ENCODE peak calls at places on chromosomes 3 and 15, in seven cellular contexts. R is NCI-H2081; B is NB4; H is stimulated activated CD8-positive, alpha-beta memory T cell treated with anti-CD3 and anti-CD28 coated beads, Interleukin-15, amount 100 ng/mL, for 4 hours; O is neural crest cell; L is T-helper 2 cell treated with Interferon-gamma antibody and Interleukin-4, amounts not matched to agents 5 μg/mL and 100 μg/mL, for 36 hours; S is NCI-H1105. C is an unnamed sample.
A peak's percentile ranks its signal among the peaks of the same experiment; 100 is the strongest.

GRCh38 chr3:15979490-15979889 is 181.7 kb upstream of the ANKRD28 start:
- DNase-seq in R (peak; percentile 1), B (peak; percentile 17), H (no peak), O (no peak), L (no peak), S (no peak), C (no peak)

GRCh38 chr3:8856031-8856430 is 86.6 kb upstream of the OXTR start:
- DNase-seq in R (no peak), B (no peak), H (no peak), O (no peak), L (no peak), S (no peak), C (no peak)

GRCh38 chr3:49017646-49017977 is 768 bp downstream of the DALRD3 start:
- DNase-seq in R (peak; percentile 43), B (peak; percentile 57), H (no peak), O (no peak), L (no peak), S (no peak), C (no peak)

GRCh38 chr15:41256103-41256502 is 25.0 kb downstream of the CHP1 start:
- DNase-seq in R (no peak), B (no peak), H (no peak), O (no peak), L (no peak), S (no peak), C (no peak)

GRCh38 chr3:184375747-184376495 is 2.1 kb downstream of the THPO start:
- DNase-seq in R (no peak), B (no peak), H (no peak), O (no peak), L (no peak), S (no peak), C (no peak)

GRCh38 chr3:136209921-136210320 is 13.8 kb upstream of the MSL2 start:
- DNase-seq in R (no peak), B (no peak), H (no peak), O (no peak), L (no peak), S (no peak), C (no peak)

GRCh38 chr3:12180218-12180617 is 21.5 kb upstream of the TIMP4 start:
- DNase-seq in R (no peak), B (no peak), H (no peak), O (no peak), L (no peak), S (no peak), C (no peak)

GRCh38 chr15:58541410-58542087 is 109.8 kb downstream of the LIPC start:
- DNase-seq in R (no peak), B (no peak), H (no peak), O (no peak), L (no peak), S (no peak), C (no peak)

GRCh38 chr3:56904526-56905245 is 102.9 kb upstream of the ARHGEF3 start:
- DNase-seq in R (no peak), B (no peak), H (no peak), O (no peak), L (no peak), S (no peak), C (no peak)

GRCh38 chr3:42670670-42671069 is 14.7 kb upstream of the KLHL40 start:
- DNase-seq in R (no peak), B (no peak), H (no peak), O (no peak), L (no peak), S (no peak), C (no peak)

GRCh38 chr15:39261397-39261796 is 319.5 kb upstream of the THBS1 start:
- DNase-seq in R (no peak), B (no peak), H (no peak), O (no peak), L (no peak), S (no peak), C (no peak)

GRCh38 chr3:188348445-188349244 is 194.7 kb downstream of the LPP start:
- DNase-seq in R (no peak), B (no peak), H (no peak), O (no peak), L (no peak), S (peak; percentile 17), C (no peak)

GRCh38 chr3:111924283-111924682 is 54.5 kb upstream of the ABHD10 start:
- DNase-seq in R (peak; percentile 77), B (no peak), H (no peak), O (no peak), L (no peak), S (peak; percentile 34), C (peak; percentile 89)

GRCh38 chr3:17939157-17939556 is 196.7 kb upstream of the TBC1D5 start:
- DNase-seq in R (no peak), B (no peak), H (no peak), O (no peak), L (no peak), S (no peak), C (no peak)

GRCh38 chr3:146524961-146525360 is 19.4 kb downstream of the PLSCR1 start:
- DNase-seq in R (no peak), B (no peak), H (no peak), O (no peak), L (no peak), S (no peak), C (no peak)

GRCh38 chr3:67458406-67458805 is 196.0 kb downstream of the SUCLG2 start:
- DNase-seq in R (no peak), B (no peak), H (no peak), O (no peak), L (no peak), S (no peak), C (no peak)

GRCh38 chr3:152298393-152299242 is 29.9 kb downstream of the MBNL1 start:
- DNase-seq in R (peak; percentile 93), B (peak; percentile 92), H (no peak), O (peak; percentile 16), L (peak; percentile 74), S (peak; percentile 92), C (peak; percentile 79)

GRCh38 chr3:124579641-124580040 is 150.6 kb upstream of the UMPS start:
- DNase-seq in R (no peak), B (no peak), H (no peak), O (no peak), L (no peak), S (no peak), C (no peak)

GRCh38 chr3:52683611-52684010 is 2.1 kb downstream of the PBRM1 start:
- DNase-seq in R (no peak), B (no peak), H (no peak), O (no peak), L (no peak), S (no peak), C (no peak)

GRCh38 chr15:57866149-57866736 is 159.7 kb downstream of the POLR2M start:
- DNase-seq in R (peak; percentile 68), B (peak; percentile 50), H (no peak), O (peak; percentile 49), L (peak; percentile 35), S (peak; percentile 72), C (no peak)

GRCh38 chr15:41950127-41950483 is 22.3 kb downstream of the EHD4 start:
- DNase-seq in R (no peak), B (no peak), H (no peak), O (no peak), L (no peak), S (no peak), C (no peak)

GRCh38 chr3:186529204-186529999 is 14.8 kb downstream of the CRYGS start:
- DNase-seq in R (no peak), B (peak; percentile 31), H (no peak), O (no peak), L (no peak), S (no peak), C (no peak)

GRCh38 chr3:171797873-171798272 is 12.4 kb downstream of the PLD1 start:
- DNase-seq in R (no peak), B (no peak), H (no peak), O (no peak), L (no peak), S (no peak), C (no peak)

GRCh38 chr3:127844326-127844942 is 22.1 kb upstream of the MGLL start:
- DNase-seq in R (no peak), B (no peak), H (no peak), O (no peak), L (no peak), S (no peak), C (no peak)

GRCh38 chr3:20125289-20125688 is 60.7 kb downstream of the SGO1 start:
- DNase-seq in R (no peak), B (no peak), H (no peak), O (no peak), L (no peak), S (no peak), C (no peak)

GRCh38 chr3:189849262-189849661 is 218.1 kb downstream of the TP63 start:
- DNase-seq in R (no peak), B (no peak), H (no peak), O (no peak), L (no peak), S (no peak), C (no peak)

GRCh38 chr15:73357999-73358665 is 10.6 kb downstream of the HCN4 start:
- DNase-seq in R (peak; percentile 97), B (no peak), H (no peak), O (no peak), L (no peak), S (peak; percentile 70), C (no peak)

GRCh38 chr3:124558898-124559649 is 171.2 kb upstream of the UMPS start:
- DNase-seq in R (peak; percentile 59), B (no peak), H (no peak), O (no peak), L (no peak), S (peak; percentile 92), C (no peak)

GRCh38 chr3:170275832-170276231 is 53.6 kb downstream of the PRKCI start:
- DNase-seq in R (no peak), B (no peak), H (no peak), O (no peak), L (no peak), S (no peak), C (no peak)

GRCh38 chr15:59191855-59192237 is 14.8 kb upstream of the LDHAL6B start:
- DNase-seq in R (no peak), B (no peak), H (no peak), O (no peak), L (no peak), S (no peak), C (no peak)

GRCh38 chr3:40681658-40682055 is 156.9 kb downstream of the ZNF621 start:
- DNase-seq in R (no peak), B (no peak), H (no peak), O (no peak), L (no peak), S (no peak), C (no peak)

GRCh38 chr15:90174140-90174891 is 26.8 kb upstream of the SEMA4B start:
- DNase-seq in R (peak; percentile 17), B (no peak), H (no peak), O (no peak), L (no peak), S (no peak), C (peak; percentile 51)

GRCh38 chr3:160460033-160460432 is 10.4 kb upstream of the TRIM59 start:
- DNase-seq in R (no peak), B (no peak), H (no peak), O (no peak), L (no peak), S (no peak), C (no peak)

GRCh38 chr3:58271901-58272501 is 34.0 kb upstream of the RPP14 start:
- DNase-seq in R (no peak), B (peak; percentile 68), H (no peak), O (no peak), L (peak; percentile 13), S (no peak), C (no peak)